ENCODE peak calls at places on chromosomes 6 and 20, in six cellular contexts. N is left lung, C is AG09309, H is GM06990, R is lung, F is foreskin fibroblast. T is an unnamed sample.

GRCh38 chr6:105077592-105078463 is 102.0 kb downstream of the POPDC3 start:
- DNase-seq in N (no peak), C (peak), H (no peak), R (no peak), F (peak), T (peak)

GRCh38 chr6:85416049-85416448 is 33.8 kb upstream of the NT5E start:
- DNase-seq in N (no peak), C (no peak), H (no peak), R (no peak), F (peak), T (no peak)

GRCh38 chr6:95804847-95805541 is 210.8 kb upstream of the FUT9 start:
- DNase-seq in N (no peak), C (no peak), H (no peak), R (no peak), F (no peak), T (no peak)

GRCh38 chr6:148021715-148022114 is 320.9 kb upstream of the SASH1 start:
- DNase-seq in N (peak), C (no peak), H (no peak), R (peak), F (peak), T (no peak)

GRCh38 chr6:125930810-125931418 is 25.7 kb upstream of the HINT3 start:
- DNase-seq in N (no peak), C (peak), H (no peak), R (no peak), F (peak), T (no peak)

GRCh38 chr6:97963148-97963680 is 680.2 kb upstream of the MMS22L start:
- DNase-seq in N (no peak), C (no peak), H (no peak), R (no peak), F (peak), T (peak)

GRCh38 chr20:62816879-62817873 is at the start of gene COL9A3:
- DNase-seq in N (no peak), C (no peak), H (no peak), R (no peak), F (peak), T (no peak)

GRCh38 chr6:138455746-138456392 is 43.4 kb downstream of the NHSL1 start:
- DNase-seq in N (no peak), C (no peak), H (peak), R (no peak), F (peak), T (no peak)

GRCh38 chr6:80088637-80089036 is 17.8 kb upstream of the BCKDHB start:
- DNase-seq in N (no peak), C (no peak), H (no peak), R (no peak), F (no peak), T (no peak)

GRCh38 chr6:43834528-43835145 is 64.6 kb downstream of the VEGFA start:
- DNase-seq in N (no peak), C (no peak), H (no peak), R (no peak), F (no peak), T (no peak)

GRCh38 chr20:42082611-42083010 is 464.4 kb upstream of the CHD6 start:
- DNase-seq in N (no peak), C (no peak), H (no peak), R (peak), F (peak), T (no peak)

GRCh38 chr6:166586424-166587156 is at the start of gene RAMACL:
- DNase-seq in N (no peak), C (no peak), H (peak), R (no peak), F (no peak), T (no peak)

GRCh38 chr6:27422651-27423332 is 34.2 kb downstream of the ZNF391 start:
- DNase-seq in N (no peak), C (no peak), H (no peak), R (no peak), F (peak), T (no peak)

GRCh38 chr6:163711615-163712568 is 297.4 kb downstream of the QKI start:
- DNase-seq in N (peak), C (no peak), H (peak), R (peak), F (peak), T (no peak)

GRCh38 chr6:31152776-31153175 is 4.8 kb downstream of the CCHCR1 start:
- DNase-seq in N (no peak), C (no peak), H (no peak), R (no peak), F (no peak), T (no peak)

GRCh38 chr6:133835901-133836300 is 53.0 kb upstream of the TCF21 start:
- DNase-seq in N (no peak), C (no peak), H (no peak), R (no peak), F (peak), T (no peak)

GRCh38 chr20:14685179-14685578 is 347.8 kb upstream of the FLRT3 start:
- DNase-seq in N (no peak), C (no peak), H (no peak), R (no peak), F (no peak), T (no peak)

GRCh38 chr6:17705428-17705777 is 1.3 kb downstream of the NUP153 start:
- DNase-seq in N (peak), C (no peak), H (no peak), R (peak), F (peak), T (no peak)

GRCh38 chr20:25369971-25370370 is 20.7 kb downstream of the ABHD12 start:
- DNase-seq in N (no peak), C (no peak), H (no peak), R (no peak), F (no peak), T (no peak)

GRCh38 chr6:68677119-68677518 is 42.0 kb downstream of the ADGRB3 start:
- DNase-seq in N (no peak), C (no peak), H (no peak), R (no peak), F (peak), T (no peak)

GRCh38 chr6:158911746-158912158 is 88.2 kb downstream of the RSPH3 start:
- DNase-seq in N (no peak), C (no peak), H (peak), R (no peak), F (no peak), T (no peak)

GRCh38 chr6:97958143-97958542 is 675.1 kb upstream of the MMS22L start:
- DNase-seq in N (no peak), C (no peak), H (no peak), R (no peak), F (no peak), T (peak)

GRCh38 chr20:46648903-46649649 is 2.2 kb downstream of the SLC13A3 start:
- DNase-seq in N (no peak), C (no peak), H (no peak), R (no peak), F (no peak), T (no peak)

GRCh38 chr20:2693286-2693995 is 861 bp downstream of the EBF4 start:
- DNase-seq in N (no peak), C (no peak), H (peak), R (no peak), F (peak), T (no peak)

GRCh38 chr6:2020909-2021308 is 224.5 kb downstream of the GMDS start:
- DNase-seq in N (no peak), C (peak), H (no peak), R (no peak), F (peak), T (no peak)

GRCh38 chr6:16236648-16237199 is 1.7 kb upstream of the GMPR start:
- DNase-seq in N (peak), C (no peak), H (peak), R (peak), F (peak), T (no peak)

GRCh38 chr20:34915749-34916455 is 39.5 kb downstream of the ACSS2 start:
- DNase-seq in N (no peak), C (no peak), H (no peak), R (no peak), F (no peak), T (no peak)

GRCh38 chr6:99233219-99233618 is 116.3 kb downstream of the FAXC start:
- DNase-seq in N (no peak), C (no peak), H (no peak), R (no peak), F (no peak), T (no peak)

GRCh38 chr6:150717419-150717818 is 117.7 kb downstream of the PLEKHG1 start:
- DNase-seq in N (peak), C (no peak), H (no peak), R (peak), F (no peak), T (no peak)

GRCh38 chr6:152463183-152463582 is 174.0 kb downstream of the SYNE1 start:
- DNase-seq in N (no peak), C (no peak), H (no peak), R (no peak), F (no peak), T (no peak)
- H3K4me3 ChIP-seq in N (peak), C (no peak), H (no peak), R (no peak), F (no peak), T (no peak)

GRCh38 chr6:128882560-128882959 is 378 bp upstream of the LAMA2 start:
- DNase-seq in N (no peak), C (no peak), H (no peak), R (no peak), F (no peak), T (no peak)

GRCh38 chr6:128888444-128889175 is 5.7 kb downstream of the LAMA2 start:
- DNase-seq in N (no peak), C (no peak), H (no peak), R (no peak), F (no peak), T (no peak)

GRCh38 chr6:128885381-128885780 is 2.4 kb downstream of the LAMA2 start:
- DNase-seq in N (no peak), C (no peak), H (no peak), R (no peak), F (no peak), T (no peak)

GRCh38 chr6:128882991-128883571 is at the start of gene LAMA2:
- DNase-seq in N (peak), C (peak), H (peak), R (peak), F (peak), T (peak)
- TF ChIP-seq CTCF in N (no peak), C (peak), H (no peak), R (no peak), F (peak), T (peak)

GRCh38 chr20:59255256-59255655 is 45.2 kb upstream of the EDN3 start:
- DNase-seq in N (no peak), C (no peak), H (no peak), R (no peak), F (no peak), T (no peak)

GRCh38 chr20:59250293-59250692 is 50.1 kb upstream of the EDN3 start:
- DNase-seq in N (no peak), C (no peak), H (no peak), R (no peak), F (no peak), T (no peak)

GRCh38 chr20:59253325-59253724 is 47.1 kb upstream of the EDN3 start:
- DNase-seq in N (no peak), C (no peak), H (no peak), R (no peak), F (no peak), T (no peak)

GRCh38 chr20:59258103-59258705 is 42.2 kb upstream of the EDN3 start:
- DNase-seq in N (no peak), C (no peak), H (no peak), R (no peak), F (no peak), T (no peak)

GRCh38 chr20:59253779-59254319 is 46.6 kb upstream of the EDN3 start:
- DNase-seq in N (no peak), C (no peak), H (no peak), R (no peak), F (no peak), T (no peak)
- H3K4me3 ChIP-seq in N (no peak), C (no peak), H (no peak), R (no peak), F (no peak), T (no peak)

DNA sequence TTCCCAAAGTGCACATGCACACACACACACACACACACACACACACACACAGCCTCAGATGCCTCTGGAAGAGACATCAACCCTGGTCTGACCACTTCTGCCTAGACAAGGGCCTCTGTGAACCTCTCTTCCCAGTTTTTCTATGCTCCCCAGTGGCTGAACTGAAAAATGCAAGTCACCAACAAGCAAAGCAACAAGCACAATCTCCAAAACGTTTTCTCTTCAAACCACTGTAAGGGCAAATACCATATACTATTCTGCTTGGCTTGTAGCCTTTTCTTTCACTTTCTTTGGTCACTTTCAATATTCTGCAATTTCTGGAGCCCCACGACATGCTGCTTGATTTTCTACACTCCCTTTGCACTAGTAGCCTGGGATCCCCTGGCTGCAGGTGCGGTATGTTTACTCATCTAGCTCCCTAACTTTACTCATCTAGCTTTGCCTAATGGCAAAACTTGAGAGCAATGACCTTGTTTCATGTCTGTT is 121.4 kb upstream of the DST start:
- DNase-seq in N (peak), C (no peak), H (no peak), R (no peak), F (no peak), T (no peak)
- TF ChIP-seq CTCF in N (peak), C (peak), H (peak), R (no peak), F (peak), T (peak)

GRCh38 chr6:42239333-42239732 is 21.7 kb upstream of the MRPS10 start:
- DNase-seq in N (no peak), C (no peak), H (no peak), R (no peak), F (no peak), T (peak)
- H3K4me3 ChIP-seq in N (no peak), C (no peak), H (no peak), R (no peak), F (no peak), T (no peak)

GRCh38 chr6:140073456-140073855 is 699.0 kb upstream of the CITED2 start:
- DNase-seq in N (no peak), C (no peak), H (no peak), R (no peak), F (peak), T (no peak)

GRCh38 chr6:140079328-140079727 is 704.9 kb upstream of the CITED2 start:
- DNase-seq in N (no peak), C (no peak), H (no peak), R (no peak), F (peak), T (no peak)

GRCh38 chr6:140077712-140078551 is 703.5 kb upstream of the CITED2 start:
- DNase-seq in N (no peak), C (no peak), H (no peak), R (no peak), F (peak), T (no peak)

GRCh38 chr6:140078552-140079126 is 704.2 kb upstream of the CITED2 start:
- DNase-seq in N (no peak), C (peak), H (no peak), R (no peak), F (peak), T (peak)

DNA sequence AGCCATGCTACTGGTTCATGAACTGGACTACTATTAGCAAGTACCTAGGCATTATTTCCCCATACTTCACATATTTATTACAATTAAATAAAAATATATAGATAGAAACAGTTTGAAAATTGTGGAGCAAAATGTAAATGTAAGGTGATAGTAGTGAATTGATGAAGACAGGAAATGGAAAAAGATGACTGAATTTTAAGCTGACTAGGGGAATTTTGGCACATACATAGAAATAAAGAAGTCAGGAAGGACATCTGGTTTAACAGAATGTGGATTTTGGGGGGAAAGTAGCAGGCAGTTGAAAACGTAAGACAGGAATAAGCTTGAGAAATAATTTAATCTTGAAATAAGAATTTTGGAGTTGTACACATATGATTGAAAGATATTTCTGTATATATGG is 701.6 kb upstream of the CITED2 start:
- DNase-seq in N (no peak), C (no peak), H (no peak), R (no peak), F (no peak), T (no peak)
- TF ChIP-seq CTCF in N (no peak), C (no peak), H (no peak), R (no peak), F (no peak), T (no peak)

DNA sequence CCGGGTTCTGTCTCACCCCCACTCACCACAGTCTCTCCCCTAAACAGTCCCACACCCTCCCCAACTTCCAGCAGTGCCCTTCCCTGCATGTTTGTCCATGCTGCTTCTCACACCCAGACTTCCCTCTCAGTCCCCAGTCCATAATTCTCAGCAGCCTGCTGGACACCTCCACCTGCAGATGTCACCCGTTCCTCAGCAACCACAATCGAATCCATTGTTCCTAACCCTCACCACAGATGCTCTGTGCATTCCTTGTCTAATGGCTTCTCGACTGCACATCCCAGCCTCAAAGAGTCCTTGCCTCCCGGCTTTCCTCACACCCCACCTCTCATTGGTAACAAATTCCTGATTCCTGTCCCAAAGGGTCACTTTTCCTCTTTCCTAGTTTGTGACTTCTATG is 55.6 kb downstream of the GOPC start:
- DNase-seq in N (no peak), C (no peak), H (no peak), R (no peak), F (no peak), T (no peak)
- H3K4me3 ChIP-seq in N (no peak), C (no peak), H (no peak), R (no peak), F (no peak), T (no peak)

GRCh38 chr6:142537612-142538478 is 236.0 kb downstream of the ADGRG6 start:
- DNase-seq in N (no peak), C (no peak), H (no peak), R (no peak), F (peak), T (no peak)
- TF ChIP-seq CTCF in N (peak), C (peak), H (peak), R (no peak), F (peak), T (peak)